ENCODE peak calls at places on chromosomes 4 and X, in seven cellular contexts. One of them, this sample, is unnamed. For H3K9me3, the result is how much of the 10 kb centered on the place peaks cover.

GRCh38 chr4:79917246-79917645 is 155.8 kb downstream of the ANTXR2 start:
- DNase-seq in GM23248: peak
- DNase-seq in Peyer's patch: peak
- DNase-seq in PC-9: no peak
- DNase-seq in cardiac muscle cell: no peak
- DNase-seq in Panc1: peak
- DNase-seq in uterus: no peak
- DNase-seq in this sample: peak

GRCh38 chrX:137151403-137151802 is 117.6 kb upstream of the GPR101 start:
- DNase-seq in GM23248: no peak
- DNase-seq in Peyer's patch: no peak
- DNase-seq in PC-9: no peak
- DNase-seq in cardiac muscle cell: no peak
- DNase-seq in Panc1: no peak
- DNase-seq in uterus: no peak
- DNase-seq in this sample: no peak

GRCh38 chr4:81314196-81314896 is 99.3 kb upstream of the PRKG2 start:
- DNase-seq in GM23248: peak
- DNase-seq in Peyer's patch: no peak
- DNase-seq in PC-9: no peak
- DNase-seq in cardiac muscle cell: peak
- DNase-seq in Panc1: no peak
- DNase-seq in uterus: no peak
- DNase-seq in this sample: no peak

GRCh38 chrX:8743126-8743732 is 11.3 kb upstream of the ANOS1 start:
- DNase-seq in GM23248: peak
- DNase-seq in Peyer's patch: peak
- DNase-seq in PC-9: peak
- DNase-seq in cardiac muscle cell: peak
- DNase-seq in Panc1: no peak
- DNase-seq in uterus: no peak
- DNase-seq in this sample: peak

GRCh38 chrX:97074400-97074799 is 190.7 kb downstream of the RPA4 start:
- DNase-seq in GM23248: peak
- DNase-seq in Peyer's patch: no peak
- DNase-seq in PC-9: no peak
- DNase-seq in cardiac muscle cell: no peak
- DNase-seq in Panc1: no peak
- DNase-seq in uterus: no peak
- DNase-seq in this sample: no peak

GRCh38 chrX:21948897-21949578 is 8.5 kb downstream of the SMS start:
- DNase-seq in GM23248: no peak
- DNase-seq in Peyer's patch: no peak
- DNase-seq in PC-9: no peak
- DNase-seq in cardiac muscle cell: peak
- DNase-seq in Panc1: no peak
- DNase-seq in uterus: no peak
- DNase-seq in this sample: no peak

GRCh38 chrX:103310592-103311400 is at the start of gene BEX2:
- DNase-seq in GM23248: peak
- DNase-seq in Peyer's patch: peak
- DNase-seq in PC-9: peak
- DNase-seq in cardiac muscle cell: peak
- DNase-seq in Panc1: peak
- DNase-seq in uterus: peak
- DNase-seq in this sample: peak

GRCh38 chrX:134875679-134876078 is 115.1 kb upstream of the SMIM10 start:
- DNase-seq in GM23248: no peak
- DNase-seq in Peyer's patch: no peak
- DNase-seq in PC-9: no peak
- DNase-seq in cardiac muscle cell: peak
- DNase-seq in Panc1: no peak
- DNase-seq in uterus: no peak
- DNase-seq in this sample: no peak

GRCh38 chrX:25013593-25014365 is 2.0 kb downstream of the ARX start:
- DNase-seq in GM23248: no peak
- DNase-seq in Peyer's patch: no peak
- DNase-seq in PC-9: no peak
- DNase-seq in cardiac muscle cell: no peak
- DNase-seq in Panc1: no peak
- DNase-seq in uterus: no peak
- DNase-seq in this sample: no peak

GRCh38 chr4:6052679-6053078 is 34.4 kb upstream of the C4orf50 start:
- DNase-seq in GM23248: peak
- DNase-seq in Peyer's patch: no peak
- DNase-seq in PC-9: no peak
- DNase-seq in cardiac muscle cell: no peak
- DNase-seq in Panc1: no peak
- DNase-seq in uterus: no peak
- DNase-seq in this sample: no peak

GRCh38 chr4:6056976-6057766 is 38.9 kb upstream of the C4orf50 start:
- DNase-seq in GM23248: no peak
- DNase-seq in Peyer's patch: no peak
- DNase-seq in PC-9: no peak
- DNase-seq in cardiac muscle cell: no peak
- DNase-seq in Panc1: no peak
- DNase-seq in uterus: no peak
- DNase-seq in this sample: no peak

GRCh38 chr4:6055030-6055429 is 36.8 kb upstream of the C4orf50 start:
- DNase-seq in GM23248: no peak
- DNase-seq in Peyer's patch: no peak
- DNase-seq in PC-9: no peak
- DNase-seq in cardiac muscle cell: no peak
- DNase-seq in Panc1: no peak
- DNase-seq in uterus: no peak
- DNase-seq in this sample: no peak

GRCh38 chr4:6054162-6054922 is 36.1 kb upstream of the C4orf50 start:
- DNase-seq in GM23248: no peak
- DNase-seq in Peyer's patch: no peak
- DNase-seq in PC-9: no peak
- DNase-seq in cardiac muscle cell: no peak
- DNase-seq in Panc1: no peak
- DNase-seq in uterus: no peak
- DNase-seq in this sample: no peak

GRCh38 chr4:6055436-6055835 is 37.2 kb upstream of the C4orf50 start:
- DNase-seq in GM23248: no peak
- DNase-seq in Peyer's patch: no peak
- DNase-seq in PC-9: no peak
- DNase-seq in cardiac muscle cell: no peak
- DNase-seq in Panc1: no peak
- DNase-seq in uterus: no peak
- DNase-seq in this sample: no peak
- H3K9me3 ChIP-seq in GM23248: under half
- H3K9me3 ChIP-seq in Peyer's patch: under half
- H3K9me3 ChIP-seq in PC-9: under half
- H3K9me3 ChIP-seq in cardiac muscle cell: under half
- H3K9me3 ChIP-seq in Panc1: under half
- H3K9me3 ChIP-seq in uterus: under half
- H3K9me3 ChIP-seq in this sample: under half

GRCh38 chr4:38040619-38041018 is 80.4 kb downstream of the PTTG2 start:
- DNase-seq in GM23248: no peak
- DNase-seq in Peyer's patch: no peak
- DNase-seq in PC-9: no peak
- DNase-seq in cardiac muscle cell: no peak
- DNase-seq in Panc1: no peak
- DNase-seq in uterus: no peak
- DNase-seq in this sample: no peak
- H3K27ac ChIP-seq in GM23248: no peak
- H3K27ac ChIP-seq in Peyer's patch: no peak
- H3K27ac ChIP-seq in PC-9: no peak
- H3K27ac ChIP-seq in cardiac muscle cell: no peak
- H3K27ac ChIP-seq in Panc1: no peak
- H3K27ac ChIP-seq in uterus: no peak
- H3K27ac ChIP-seq in this sample: no peak

GRCh38 chrX:30793075-30793766 is 95.8 kb downstream of the TAB3 start:
- DNase-seq in GM23248: no peak
- DNase-seq in Peyer's patch: no peak
- DNase-seq in PC-9: no peak
- DNase-seq in cardiac muscle cell: no peak
- DNase-seq in Panc1: no peak
- DNase-seq in uterus: no peak
- DNase-seq in this sample: no peak
- H3K9me3 ChIP-seq in GM23248: under half
- H3K9me3 ChIP-seq in Peyer's patch: under half
- H3K9me3 ChIP-seq in PC-9: under half
- H3K9me3 ChIP-seq in cardiac muscle cell: under half
- H3K9me3 ChIP-seq in Panc1: under half
- H3K9me3 ChIP-seq in uterus: under half
- H3K9me3 ChIP-seq in this sample: under half

GRCh38 chr4:158171456-158171790 is 1.4 kb downstream of the GASK1B start:
- DNase-seq in GM23248: no peak
- DNase-seq in Peyer's patch: no peak
- DNase-seq in PC-9: no peak
- DNase-seq in cardiac muscle cell: no peak
- DNase-seq in Panc1: no peak
- DNase-seq in uterus: no peak
- DNase-seq in this sample: no peak

GRCh38 chr4:158169931-158170690 is 2.7 kb downstream of the GASK1B start:
- DNase-seq in GM23248: peak
- DNase-seq in Peyer's patch: no peak
- DNase-seq in PC-9: no peak
- DNase-seq in cardiac muscle cell: no peak
- DNase-seq in Panc1: no peak
- DNase-seq in uterus: no peak
- DNase-seq in this sample: no peak

GRCh38 chr4:158172196-158172557 is 648 bp downstream of the GASK1B start:
- DNase-seq in GM23248: peak
- DNase-seq in Peyer's patch: no peak
- DNase-seq in PC-9: no peak
- DNase-seq in cardiac muscle cell: peak
- DNase-seq in Panc1: no peak
- DNase-seq in uterus: no peak
- DNase-seq in this sample: no peak

GRCh38 chr4:158169516-158169915 is 3.3 kb downstream of the GASK1B start:
- DNase-seq in GM23248: peak
- DNase-seq in Peyer's patch: no peak
- DNase-seq in PC-9: no peak
- DNase-seq in cardiac muscle cell: no peak
- DNase-seq in Panc1: no peak
- DNase-seq in uterus: no peak
- DNase-seq in this sample: no peak

DNA sequence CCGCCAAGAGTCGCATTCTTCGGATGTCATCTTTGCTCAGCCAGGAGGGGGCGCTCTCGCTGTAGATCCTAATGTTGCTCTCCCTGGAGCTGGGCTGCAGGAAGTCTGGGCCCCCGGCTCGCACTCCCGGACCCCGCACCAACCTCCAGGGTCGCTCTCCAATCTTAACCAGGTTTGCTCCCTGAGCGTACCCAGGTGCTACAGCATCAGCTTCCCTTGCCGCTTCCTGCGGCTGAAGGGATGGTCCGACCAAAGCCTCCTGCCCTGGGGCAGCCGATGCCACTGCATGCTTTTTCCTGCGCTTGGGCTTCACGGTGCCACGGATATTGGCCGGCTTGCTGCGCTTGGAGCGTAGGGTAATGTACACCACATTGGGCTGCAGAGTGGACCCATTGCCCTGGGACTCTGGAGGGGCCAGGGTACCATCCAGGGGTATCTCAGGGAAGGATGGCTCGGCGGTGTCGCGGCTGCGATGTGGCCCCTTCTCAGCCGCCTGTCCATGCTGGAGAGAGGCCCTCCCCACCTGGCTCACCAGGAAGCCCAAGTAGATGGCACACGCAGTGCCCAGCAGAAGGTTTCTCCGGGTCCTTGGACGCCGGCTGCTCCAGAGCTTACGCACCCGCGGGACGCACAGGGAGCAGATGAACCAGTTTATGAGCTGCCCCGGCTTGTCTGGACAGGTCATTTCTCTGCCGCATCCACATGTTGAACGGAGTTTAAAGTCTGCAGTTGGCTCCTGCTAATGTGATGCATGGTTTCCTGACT is 2.0 kb downstream of the GASK1B start:
- DNase-seq in GM23248: peak
- DNase-seq in Peyer's patch: peak
- DNase-seq in PC-9: no peak
- DNase-seq in cardiac muscle cell: no peak
- DNase-seq in Panc1: no peak
- DNase-seq in uterus: peak
- DNase-seq in this sample: peak
- H3K27ac ChIP-seq in GM23248: no peak
- H3K27ac ChIP-seq in Peyer's patch: peak
- H3K27ac ChIP-seq in PC-9: no peak
- H3K27ac ChIP-seq in cardiac muscle cell: peak
- H3K27ac ChIP-seq in Panc1: no peak
- H3K27ac ChIP-seq in uterus: peak
- H3K27ac ChIP-seq in this sample: no peak

GRCh38 chr4:244471-244870 is 60.8 kb downstream of the ZNF732 start:
- DNase-seq in GM23248: peak
- DNase-seq in Peyer's patch: peak
- DNase-seq in PC-9: no peak
- DNase-seq in cardiac muscle cell: peak
- DNase-seq in Panc1: peak
- DNase-seq in uterus: peak
- DNase-seq in this sample: peak

GRCh38 chr4:243407-243806 is 61.9 kb downstream of the ZNF732 start:
- DNase-seq in GM23248: no peak
- DNase-seq in Peyer's patch: no peak
- DNase-seq in PC-9: no peak
- DNase-seq in cardiac muscle cell: no peak
- DNase-seq in Panc1: no peak
- DNase-seq in uterus: no peak
- DNase-seq in this sample: no peak

GRCh38 chr4:242121-242848 is 63.0 kb downstream of the ZNF732 start:
- DNase-seq in GM23248: peak
- DNase-seq in Peyer's patch: peak
- DNase-seq in PC-9: peak
- DNase-seq in cardiac muscle cell: peak
- DNase-seq in Panc1: peak
- DNase-seq in uterus: peak
- DNase-seq in this sample: peak
- H3K9me3 ChIP-seq in GM23248: under half
- H3K9me3 ChIP-seq in Peyer's patch: under half
- H3K9me3 ChIP-seq in PC-9: under half
- H3K9me3 ChIP-seq in cardiac muscle cell: under half
- H3K9me3 ChIP-seq in Panc1: under half
- H3K9me3 ChIP-seq in uterus: under half
- H3K9me3 ChIP-seq in this sample: under half

GRCh38 chr4:38413524-38414341 is 250.3 kb upstream of the KLF3 start:
- DNase-seq in GM23248: no peak
- DNase-seq in Peyer's patch: no peak
- DNase-seq in PC-9: peak
- DNase-seq in cardiac muscle cell: no peak
- DNase-seq in Panc1: no peak
- DNase-seq in uterus: no peak
- DNase-seq in this sample: no peak

GRCh38 chr4:38416450-38417014 is 247.5 kb upstream of the KLF3 start:
- DNase-seq in GM23248: no peak
- DNase-seq in Peyer's patch: no peak
- DNase-seq in PC-9: no peak
- DNase-seq in cardiac muscle cell: no peak
- DNase-seq in Panc1: no peak
- DNase-seq in uterus: no peak
- DNase-seq in this sample: no peak

GRCh38 chr4:38415682-38416081 is 248.3 kb upstream of the KLF3 start:
- DNase-seq in GM23248: no peak
- DNase-seq in Peyer's patch: no peak
- DNase-seq in PC-9: no peak
- DNase-seq in cardiac muscle cell: no peak
- DNase-seq in Panc1: no peak
- DNase-seq in uterus: no peak
- DNase-seq in this sample: no peak

GRCh38 chr4:38412137-38412536 is 251.9 kb upstream of the KLF3 start:
- DNase-seq in GM23248: no peak
- DNase-seq in Peyer's patch: no peak
- DNase-seq in PC-9: no peak
- DNase-seq in cardiac muscle cell: no peak
- DNase-seq in Panc1: no peak
- DNase-seq in uterus: no peak
- DNase-seq in this sample: no peak

GRCh38 chr4:38414410-38414809 is 249.6 kb upstream of the KLF3 start:
- DNase-seq in GM23248: no peak
- DNase-seq in Peyer's patch: no peak
- DNase-seq in PC-9: no peak
- DNase-seq in cardiac muscle cell: no peak
- DNase-seq in Panc1: no peak
- DNase-seq in uterus: no peak
- DNase-seq in this sample: no peak
- H3K27ac ChIP-seq in GM23248: no peak
- H3K27ac ChIP-seq in Peyer's patch: no peak
- H3K27ac ChIP-seq in PC-9: no peak
- H3K27ac ChIP-seq in cardiac muscle cell: no peak
- H3K27ac ChIP-seq in Panc1: no peak
- H3K27ac ChIP-seq in uterus: no peak
- H3K27ac ChIP-seq in this sample: no peak